ENCODE peak calls at places on chromosomes 3 and 15, in seven cellular contexts. C is SK-N-SH, U is HCT116, D is H1, Z is K562, F is GM12878, Y is HepG2. I is an unnamed sample.
A peak's percentile ranks its signal among the peaks of the same experiment; 100 is the strongest.

GRCh38 chr3:27467545-27467944 is 16.6 kb downstream of the SLC4A7 start:
- DNase-seq in C (peak; percentile 39), U (no peak), D (no peak), Z (peak; percentile 18), F (no peak), Y (peak; percentile 28), I (no peak)

GRCh38 chr3:11200679-11200952 is 46.3 kb downstream of the HRH1 start:
- DNase-seq in C (no peak), U (no peak), D (no peak), Z (no peak), F (no peak), Y (no peak), I (no peak)

GRCh38 chr3:136186330-136186729 is 9.8 kb downstream of the MSL2 start:
- DNase-seq in C (no peak), U (no peak), D (no peak), Z (no peak), F (no peak), Y (peak; percentile 69), I (peak; percentile 63)

GRCh38 chr15:76147906-76148553 is 88.2 kb downstream of the TMEM266 start:
- DNase-seq in C (peak; percentile 86), U (peak; percentile 12), D (peak; percentile 95), Z (peak; percentile 84), F (no peak), Y (no peak), I (peak; percentile 43)

GRCh38 chr3:13189639-13190375 is 116.6 kb upstream of the IQSEC1 start:
- DNase-seq in C (no peak), U (no peak), D (no peak), Z (peak; percentile 35), F (no peak), Y (peak; percentile 90), I (no peak)

GRCh38 chr15:84725001-84725491 is 9.1 kb upstream of the SEC11A start:
- DNase-seq in C (peak; percentile 51), U (no peak), D (no peak), Z (peak; percentile 40), F (peak; percentile 71), Y (no peak), I (no peak)

GRCh38 chr3:31544634-31545033 is 11.9 kb downstream of the STT3B start:
- DNase-seq in C (no peak), U (no peak), D (no peak), Z (no peak), F (no peak), Y (peak; percentile 16), I (no peak)

GRCh38 chr15:71149645-71150557 is 34.6 kb downstream of the THSD4 start:
- DNase-seq in C (no peak), U (no peak), D (no peak), Z (no peak), F (no peak), Y (no peak), I (no peak)

GRCh38 chr3:147113293-147114045 is 292.9 kb downstream of the ZIC4 start:
- DNase-seq in C (no peak), U (no peak), D (no peak), Z (no peak), F (no peak), Y (no peak), I (no peak)

GRCh38 chr3:167493240-167493639 is 19.4 kb upstream of the SERPINI2 start:
- DNase-seq in C (peak; percentile 2), U (peak; percentile 36), D (peak; percentile 65), Z (no peak), F (no peak), Y (peak; percentile 22), I (no peak)

GRCh38 chr3:190486201-190486865 is 27.6 kb upstream of the IL1RAP start:
- DNase-seq in C (no peak), U (no peak), D (no peak), Z (no peak), F (no peak), Y (no peak), I (no peak)

GRCh38 chr3:143576568-143577270 is 271.5 kb downstream of the SLC9A9 start:
- DNase-seq in C (no peak), U (no peak), D (no peak), Z (no peak), F (no peak), Y (no peak), I (no peak)

GRCh38 chr15:41971893-41972340 is 440 bp downstream of the EHD4 start:
- DNase-seq in C (peak; percentile 73), U (no peak), D (peak; percentile 75), Z (peak; percentile 56), F (no peak), Y (peak; percentile 7), I (peak; percentile 32)

GRCh38 chr3:184237772-184238171 is 8.4 kb downstream of the VWA5B2 start:
- DNase-seq in C (no peak), U (no peak), D (no peak), Z (no peak), F (no peak), Y (no peak), I (no peak)

GRCh38 chr15:90836296-90836871 is 32.0 kb upstream of the FURIN start:
- DNase-seq in C (no peak), U (no peak), D (no peak), Z (peak; percentile 64), F (no peak), Y (peak; percentile 53), I (no peak)

GRCh38 chr3:14042680-14043079 is 82.0 kb downstream of the CHCHD4 start:
- DNase-seq in C (no peak), U (no peak), D (no peak), Z (no peak), F (no peak), Y (no peak), I (no peak)

GRCh38 chr3:88369337-88369736 is 219.6 kb downstream of the C3orf38 start:
- DNase-seq in C (no peak), U (no peak), D (no peak), Z (no peak), F (no peak), Y (no peak), I (no peak)

DNA sequence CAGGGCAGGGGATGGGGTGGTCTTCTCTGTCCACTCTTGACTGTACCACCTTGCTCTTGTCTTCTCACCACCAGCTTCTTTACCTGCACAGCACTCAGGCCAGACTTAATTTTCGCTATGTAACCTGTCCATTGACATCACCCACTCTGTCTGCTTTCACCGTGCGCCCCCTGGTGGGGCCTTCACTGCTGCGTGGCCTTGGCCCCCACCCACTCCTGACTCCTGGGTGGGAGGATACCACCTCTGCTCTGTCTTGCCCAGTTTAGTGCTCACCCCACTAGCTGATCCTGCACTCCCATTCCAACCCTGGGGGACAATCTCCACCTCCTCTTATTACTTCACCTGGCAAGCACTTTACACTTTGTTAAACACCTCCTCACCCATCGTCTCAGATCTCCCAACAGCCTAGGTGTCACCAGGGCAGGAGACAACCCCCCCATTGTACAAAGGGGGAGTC is 17.7 kb downstream of the PTH1R start:
- DNase-seq in C (peak; percentile 85), U (peak; percentile 37), D (peak; percentile 80), Z (peak; percentile 85), F (peak; percentile 34), Y (peak; percentile 36), I (peak; percentile 70)
- TF ChIP-seq JUND in C (no peak), U (no peak), D (no peak), Z (peak; percentile 30), F (no peak), Y (no peak), I (no peak)

GRCh38 chr15:35907507-35907906 is 361.5 kb upstream of the DPH6 start:
- DNase-seq in C (no peak), U (no peak), D (no peak), Z (no peak), F (no peak), Y (no peak), I (peak; percentile 13)
- TF ChIP-seq JUND in C (no peak), U (no peak), D (no peak), Z (no peak), F (no peak), Y (no peak), I (no peak)

GRCh38 chr3:111249421-111249820 is 177.8 kb downstream of the NECTIN3 start:
- DNase-seq in C (no peak), U (no peak), D (no peak), Z (no peak), F (no peak), Y (no peak), I (no peak)

GRCh38 chr3:111246967-111247760 is 175.5 kb downstream of the NECTIN3 start:
- DNase-seq in C (no peak), U (no peak), D (no peak), Z (no peak), F (no peak), Y (peak; percentile 24), I (no peak)

GRCh38 chr3:111248406-111248805 is 176.8 kb downstream of the NECTIN3 start:
- DNase-seq in C (no peak), U (no peak), D (no peak), Z (no peak), F (no peak), Y (no peak), I (no peak)

GRCh38 chr3:111253733-111254132 is 182.1 kb downstream of the NECTIN3 start:
- DNase-seq in C (no peak), U (no peak), D (no peak), Z (no peak), F (no peak), Y (no peak), I (no peak)

DNA sequence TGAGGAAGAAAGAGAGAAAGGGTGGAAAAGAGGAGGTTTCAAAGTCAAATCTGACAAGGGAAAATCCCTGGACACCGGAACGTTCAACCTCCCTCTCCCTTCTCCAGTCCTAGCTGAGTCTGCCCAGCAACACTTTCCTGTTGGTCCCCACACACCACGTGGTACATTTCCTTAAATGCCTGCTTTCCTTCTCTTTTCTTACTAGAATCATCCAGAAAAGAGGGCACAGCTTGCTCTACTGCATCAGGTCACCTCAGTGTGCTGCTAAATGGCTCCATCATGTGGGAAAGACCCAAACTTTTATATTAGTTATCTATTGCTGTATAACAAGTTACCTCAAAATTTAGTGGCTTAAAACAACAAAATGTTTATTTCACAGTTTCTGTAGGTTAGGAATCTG is 181.2 kb downstream of the NECTIN3 start:
- DNase-seq in C (peak; percentile 4), U (no peak), D (no peak), Z (no peak), F (no peak), Y (no peak), I (peak; percentile 32)
- TF ChIP-seq JUND in C (no peak), U (no peak), D (no peak), Z (no peak), F (no peak), Y (no peak), I (no peak)

GRCh38 chr15:48451241-48451640 is 120.0 kb downstream of the DUT start:
- DNase-seq in C (no peak), U (no peak), D (no peak), Z (no peak), F (no peak), Y (no peak), I (no peak)
- TF ChIP-seq JUND in C (no peak), U (no peak), D (no peak), Z (no peak), F (no peak), Y (no peak), I (no peak)

GRCh38 chr3:34011171-34012101 is 213.0 kb downstream of the PDCD6IP start:
- DNase-seq in C (no peak), U (peak; percentile 8), D (no peak), Z (peak; percentile 59), F (no peak), Y (peak; percentile 65), I (peak; percentile 22)
- TF ChIP-seq JUND in C (no peak), U (no peak), D (no peak), Z (no peak), F (no peak), Y (no peak), I (no peak)

GRCh38 chr3:50971487-50971924 is 296.8 kb downstream of the DOCK3 start:
- DNase-seq in C (peak; percentile 51), U (peak; percentile 73), D (peak; percentile 53), Z (peak; percentile 38), F (no peak), Y (peak; percentile 68), I (peak; percentile 36)
- TF ChIP-seq JUND in C (no peak), U (no peak), D (no peak), Z (no peak), F (no peak), Y (no peak), I (no peak)

GRCh38 chr3:8460815-8461482 is 40.7 kb upstream of the LMCD1 start:
- DNase-seq in C (no peak), U (no peak), D (no peak), Z (no peak), F (no peak), Y (no peak), I (no peak)
- TF ChIP-seq JUND in C (no peak), U (no peak), D (no peak), Z (no peak), F (no peak), Y (no peak), I (no peak)

I was measured in T47D.